ENCODE peak calls at places on chromosome 16, in four cellular contexts. One of them, this sample, is unnamed.

GRCh38 chr16:6574146-6574545 is 758.5 kb upstream of the RBFOX1 start:
- DNase-seq in neuronal stem cell: no peak
- DNase-seq in endothelial cell of umbilical vein: no peak
- DNase-seq in IMR-90: no peak
- DNase-seq in this sample: no peak

GRCh38 chr16:83968891-83969672 is 1.0 kb downstream of the NECAB2 start:
- DNase-seq in neuronal stem cell: no peak
- DNase-seq in endothelial cell of umbilical vein: no peak
- DNase-seq in IMR-90: no peak
- DNase-seq in this sample: no peak

GRCh38 chr16:66248096-66248495 is 118.4 kb upstream of the CDH5 start:
- DNase-seq in neuronal stem cell: no peak
- DNase-seq in endothelial cell of umbilical vein: no peak
- DNase-seq in IMR-90: peak
- DNase-seq in this sample: no peak

GRCh38 chr16:52227851-52228250 is 319.1 kb downstream of the TOX3 start:
- DNase-seq in neuronal stem cell: no peak
- DNase-seq in IMR-90: no peak
- DNase-seq in endothelial cell of umbilical vein: no peak
- DNase-seq in this sample: no peak

GRCh38 chr16:4572715-4573114 is 16.6 kb downstream of the C16orf96 start:
- DNase-seq in IMR-90: no peak
- DNase-seq in neuronal stem cell: no peak
- DNase-seq in endothelial cell of umbilical vein: no peak
- DNase-seq in this sample: no peak

GRCh38 chr16:4696905-4697866 is 3.8 kb downstream of the NUDT16L1 start:
- DNase-seq in endothelial cell of umbilical vein: no peak
- DNase-seq in IMR-90: no peak
- DNase-seq in neuronal stem cell: no peak
- DNase-seq in this sample: no peak

GRCh38 chr16:23398987-23399805 is 53.8 kb downstream of the COG7 start:
- DNase-seq in neuronal stem cell: peak
- DNase-seq in endothelial cell of umbilical vein: no peak
- DNase-seq in IMR-90: no peak
- DNase-seq in this sample: no peak

GRCh38 chr16:12819126-12820117 is 15.7 kb upstream of the CPPED1 start:
- DNase-seq in endothelial cell of umbilical vein: peak
- DNase-seq in neuronal stem cell: peak
- DNase-seq in IMR-90: peak
- DNase-seq in this sample: peak

GRCh38 chr16:67158637-67159600 is 790 bp downstream of the TRADD start:
- DNase-seq in neuronal stem cell: no peak
- DNase-seq in endothelial cell of umbilical vein: no peak
- DNase-seq in IMR-90: no peak
- DNase-seq in this sample: peak

GRCh38 chr16:82935781-82936180 is 309.0 kb downstream of the CDH13 start:
- DNase-seq in IMR-90: no peak
- DNase-seq in endothelial cell of umbilical vein: no peak
- DNase-seq in neuronal stem cell: no peak
- DNase-seq in this sample: peak

GRCh38 chr16:66223176-66223780 is 143.2 kb upstream of the CDH5 start:
- DNase-seq in neuronal stem cell: no peak
- DNase-seq in endothelial cell of umbilical vein: no peak
- DNase-seq in IMR-90: peak
- DNase-seq in this sample: no peak

GRCh38 chr16:70577256-70577698 is 53.7 kb downstream of the SF3B3 start:
- DNase-seq in IMR-90: peak
- DNase-seq in neuronal stem cell: no peak
- DNase-seq in endothelial cell of umbilical vein: peak
- DNase-seq in this sample: no peak

GRCh38 chr16:15057755-15058417 is 2.0 kb upstream of the NTAN1 start:
- DNase-seq in IMR-90: no peak
- DNase-seq in endothelial cell of umbilical vein: peak
- DNase-seq in neuronal stem cell: no peak
- DNase-seq in this sample: no peak

GRCh38 chr16:2835638-2836493 is 5.8 kb downstream of the ZG16B start:
- DNase-seq in endothelial cell of umbilical vein: peak
- DNase-seq in IMR-90: peak
- DNase-seq in neuronal stem cell: no peak
- DNase-seq in this sample: no peak
- H3K27ac ChIP-seq in endothelial cell of umbilical vein: peak
- H3K27ac ChIP-seq in IMR-90: peak
- H3K27ac ChIP-seq in neuronal stem cell: no peak
- H3K27ac ChIP-seq in this sample: no peak

DNA sequence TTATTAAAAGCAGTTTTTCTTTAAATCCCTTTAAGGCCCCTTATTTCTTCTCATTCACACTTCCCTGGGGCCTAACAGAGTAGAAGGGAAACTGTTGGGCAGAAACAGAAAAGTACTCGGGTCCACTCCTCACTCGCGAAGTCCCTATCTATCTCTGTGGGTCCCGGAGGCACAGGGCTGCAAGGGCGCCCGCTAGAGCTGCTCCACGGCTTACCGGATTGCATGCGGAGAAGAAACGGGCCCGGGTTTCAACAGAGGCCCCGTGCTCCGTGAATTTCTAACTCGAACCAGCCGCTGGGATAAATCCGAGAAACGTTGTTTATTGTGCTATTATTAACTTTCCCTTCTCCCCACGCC is 4.3 kb downstream of the CBLN1 start:
- DNase-seq in neuronal stem cell: no peak
- DNase-seq in IMR-90: no peak
- DNase-seq in endothelial cell of umbilical vein: no peak
- DNase-seq in this sample: no peak
- H3K4me2 ChIP-seq in neuronal stem cell: no peak
- H3K4me2 ChIP-seq in IMR-90: no peak
- H3K4me2 ChIP-seq in endothelial cell of umbilical vein: no peak
- H3K4me2 ChIP-seq in this sample: no peak

DNA sequence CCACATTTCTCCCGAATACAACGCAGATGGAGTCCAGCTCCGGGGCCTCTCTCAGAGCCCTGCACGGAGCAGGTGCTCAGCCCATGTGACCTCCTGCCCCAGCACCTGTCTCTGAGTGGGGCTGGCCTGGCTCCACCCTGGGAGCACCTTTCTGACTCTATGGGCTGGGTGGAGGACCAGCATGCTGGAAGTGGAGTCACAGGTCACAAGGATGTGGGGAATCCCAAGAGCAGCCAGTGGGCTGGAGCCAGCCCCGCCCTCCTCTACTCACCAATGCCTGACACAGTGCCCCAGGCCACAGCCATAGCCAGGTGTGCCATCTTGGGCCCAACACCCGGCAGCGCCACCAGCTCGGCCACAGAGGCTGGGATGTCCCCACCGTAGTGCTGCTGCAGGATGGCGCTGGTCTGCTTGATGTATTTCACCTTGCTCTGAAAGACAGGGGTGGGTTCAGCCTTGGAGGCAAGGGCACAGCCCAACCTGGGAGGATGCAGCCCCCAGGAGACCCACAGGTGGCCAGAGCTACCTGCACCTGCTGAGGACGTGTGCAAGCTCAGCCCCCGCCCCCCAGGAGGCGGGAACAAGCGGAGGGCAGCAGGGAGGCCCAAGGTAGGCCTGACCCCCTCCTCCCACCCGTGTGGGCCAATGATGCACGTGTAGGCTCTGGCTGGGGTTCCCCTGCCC is 4.2 kb downstream of the NTHL1 start:
- DNase-seq in IMR-90: no peak
- DNase-seq in neuronal stem cell: no peak
- DNase-seq in endothelial cell of umbilical vein: no peak
- DNase-seq in this sample: no peak
- H3K27ac ChIP-seq in IMR-90: no peak
- H3K27ac ChIP-seq in neuronal stem cell: no peak
- H3K27ac ChIP-seq in endothelial cell of umbilical vein: peak
- H3K27ac ChIP-seq in this sample: no peak

GRCh38 chr16:24516900-24517669 is 22.3 kb upstream of the RBBP6 start:
- DNase-seq in IMR-90: peak
- DNase-seq in endothelial cell of umbilical vein: peak
- DNase-seq in neuronal stem cell: peak
- DNase-seq in this sample: peak
- H3K4me2 ChIP-seq in IMR-90: peak
- H3K4me2 ChIP-seq in endothelial cell of umbilical vein: peak
- H3K4me2 ChIP-seq in neuronal stem cell: no peak
- H3K4me2 ChIP-seq in this sample: peak

GRCh38 chr16:78434401-78434800 is 334.9 kb downstream of the WWOX start:
- DNase-seq in IMR-90: no peak
- DNase-seq in neuronal stem cell: no peak
- DNase-seq in endothelial cell of umbilical vein: no peak
- DNase-seq in this sample: no peak

GRCh38 chr16:78428193-78428592 is 328.7 kb downstream of the WWOX start:
- DNase-seq in endothelial cell of umbilical vein: no peak
- DNase-seq in neuronal stem cell: no peak
- DNase-seq in IMR-90: no peak
- DNase-seq in this sample: no peak

GRCh38 chr16:78432451-78432850 is 333.0 kb downstream of the WWOX start:
- DNase-seq in IMR-90: no peak
- DNase-seq in endothelial cell of umbilical vein: no peak
- DNase-seq in neuronal stem cell: no peak
- DNase-seq in this sample: no peak

GRCh38 chr16:78430281-78430680 is 330.8 kb downstream of the WWOX start:
- DNase-seq in endothelial cell of umbilical vein: no peak
- DNase-seq in IMR-90: no peak
- DNase-seq in neuronal stem cell: no peak
- DNase-seq in this sample: no peak

GRCh38 chr16:78431701-78432100 is 332.2 kb downstream of the WWOX start:
- DNase-seq in neuronal stem cell: no peak
- DNase-seq in IMR-90: no peak
- DNase-seq in endothelial cell of umbilical vein: no peak
- DNase-seq in this sample: no peak
- H3K27ac ChIP-seq in neuronal stem cell: no peak
- H3K27ac ChIP-seq in IMR-90: no peak
- H3K27ac ChIP-seq in endothelial cell of umbilical vein: no peak
- H3K27ac ChIP-seq in this sample: no peak

GRCh38 chr16:88807142-88807625 is 3.6 kb downstream of the CDT1 start:
- DNase-seq in neuronal stem cell: no peak
- DNase-seq in endothelial cell of umbilical vein: no peak
- DNase-seq in IMR-90: no peak
- DNase-seq in this sample: no peak
- H3K4me2 ChIP-seq in neuronal stem cell: no peak
- H3K4me2 ChIP-seq in endothelial cell of umbilical vein: no peak
- H3K4me2 ChIP-seq in IMR-90: no peak
- H3K4me2 ChIP-seq in this sample: no peak

GRCh38 chr16:28051486-28051885 is 12.0 kb downstream of the GSG1L start:
- DNase-seq in IMR-90: no peak
- DNase-seq in neuronal stem cell: no peak
- DNase-seq in endothelial cell of umbilical vein: no peak
- DNase-seq in this sample: no peak
- H3K27ac ChIP-seq in IMR-90: no peak
- H3K27ac ChIP-seq in neuronal stem cell: no peak
- H3K27ac ChIP-seq in endothelial cell of umbilical vein: no peak
- H3K27ac ChIP-seq in this sample: no peak

GRCh38 chr16:21121150-21121549 is 29.5 kb downstream of the DNAH3 start:
- DNase-seq in endothelial cell of umbilical vein: no peak
- DNase-seq in neuronal stem cell: no peak
- DNase-seq in IMR-90: no peak
- DNase-seq in this sample: no peak

GRCh38 chr16:21117567-21117966 is 33.1 kb downstream of the DNAH3 start:
- DNase-seq in neuronal stem cell: no peak
- DNase-seq in endothelial cell of umbilical vein: no peak
- DNase-seq in IMR-90: no peak
- DNase-seq in this sample: no peak

DNA sequence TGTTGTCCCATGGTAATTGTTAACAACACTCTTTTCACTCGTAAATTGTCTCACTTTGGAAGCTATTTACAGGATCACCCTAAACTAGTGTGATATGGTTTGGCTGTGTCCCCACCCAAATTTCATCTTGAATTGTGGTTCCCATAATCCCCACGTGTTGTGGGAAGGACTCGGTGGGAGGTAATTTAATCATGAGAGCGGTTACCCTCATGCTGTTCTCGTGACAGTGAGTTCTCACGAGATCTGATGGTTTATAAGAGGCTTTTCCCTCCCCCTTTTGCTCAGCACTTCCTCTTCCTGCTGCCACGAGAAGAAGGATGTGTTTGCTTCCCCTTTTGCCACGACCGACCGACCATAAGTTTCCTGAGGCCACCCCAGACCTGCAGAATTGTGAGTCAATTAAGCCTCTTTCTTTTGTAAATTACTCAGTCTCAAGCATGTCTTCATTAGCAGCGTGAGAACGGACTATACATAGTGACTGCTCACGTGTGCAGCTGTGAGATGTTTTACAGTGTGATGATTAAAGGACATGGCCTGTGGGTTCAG is 34.4 kb downstream of the DNAH3 start:
- DNase-seq in IMR-90: no peak
- DNase-seq in neuronal stem cell: no peak
- DNase-seq in endothelial cell of umbilical vein: peak
- DNase-seq in this sample: peak
- H3K4me2 ChIP-seq in IMR-90: peak
- H3K4me2 ChIP-seq in neuronal stem cell: no peak
- H3K4me2 ChIP-seq in endothelial cell of umbilical vein: peak
- H3K4me2 ChIP-seq in this sample: peak